ENCODE peak calls at places on chromosome 1, in six cellular contexts. V, P, C, K, U and X are unnamed samples.

GRCh38 chr1:221794079-221794670 is 52.3 kb upstream of the DUSP10 start:
- DNase-seq in P (peak; percentile 52), V (no peak), K (no peak), C (peak; percentile 56), U (no peak), X (no peak)

GRCh38 chr1:180912211-180912800 is 391 bp upstream of the KIAA1614 start:
- DNase-seq in C (no peak), U (no peak), K (no peak), P (peak; percentile 25), V (peak; percentile 79), X (no peak)

GRCh38 chr1:53321366-53321765 is 6.5 kb downstream of the LRP8 start:
- DNase-seq in P (no peak), V (no peak), K (no peak), C (no peak), U (peak; percentile 27), X (no peak)

GRCh38 chr1:2199042-2199810 is 4.7 kb upstream of the FAAP20 start:
- DNase-seq in C (no peak), U (peak; percentile 76), K (peak; percentile 60), P (peak; percentile 89), V (peak; percentile 97), X (peak; percentile 95)

GRCh38 chr1:40272653-40273213 is 14.7 kb downstream of the ZMPSTE24 start:
- DNase-seq in P (no peak), U (no peak), V (no peak), K (no peak), C (no peak), X (no peak)

GRCh38 chr1:208731976-208732821 is 488.0 kb upstream of the PLXNA2 start:
- DNase-seq in V (no peak), U (no peak), P (no peak), C (no peak), K (no peak), X (peak; percentile 66)

GRCh38 chr1:214957330-214958137 is 125.0 kb upstream of the KCNK2 start:
- DNase-seq in V (no peak), P (peak; percentile 98), U (no peak), K (no peak), C (no peak), X (peak; percentile 31)

GRCh38 chr1:192260076-192260475 is 56.7 kb upstream of the RGS21 start:
- DNase-seq in K (no peak), U (no peak), V (no peak), P (peak; percentile 77), C (no peak), X (peak; percentile 61)

GRCh38 chr1:112714313-112715263 is 544 bp downstream of the PPM1J start:
- DNase-seq in P (no peak), V (peak; percentile 84), U (no peak), C (peak; percentile 48), K (no peak), X (peak; percentile 45)

GRCh38 chr1:202304370-202304769 is 37.4 kb downstream of the UBE2T start:
- DNase-seq in K (no peak), V (no peak), U (no peak), P (no peak), C (no peak), X (no peak)

GRCh38 chr1:19015476-19015875 is 59.0 kb upstream of the IFFO2 start:
- DNase-seq in U (no peak), V (no peak), C (no peak), K (no peak), P (no peak), X (no peak)

GRCh38 chr1:100942304-100943046 is 46.6 kb downstream of the SLC30A7 start:
- DNase-seq in V (no peak), K (no peak), C (no peak), P (no peak), U (no peak), X (no peak)

GRCh38 chr1:228403231-228403631 is 3.4 kb downstream of the TRIM11 start:
- DNase-seq in U (no peak), P (no peak), K (no peak), C (no peak), V (no peak), X (no peak)

GRCh38 chr1:54255026-54255425 is 55.1 kb downstream of the MRPL37 start:
- DNase-seq in U (no peak), C (no peak), V (no peak), P (peak; percentile 15), K (no peak), X (no peak)

GRCh38 chr1:179175011-179175934 is 54.2 kb downstream of the ABL2 start:
- DNase-seq in P (peak; percentile 57), K (no peak), C (no peak), U (no peak), V (no peak), X (peak; percentile 56)

GRCh38 chr1:204376919-204377799 is 17.4 kb upstream of the PLEKHA6 start:
- DNase-seq in U (no peak), C (no peak), P (no peak), V (no peak), K (no peak), X (no peak)